ENCODE peak calls at places on chromosomes 13 and 19, in four cellular contexts. One of them, this sample, is unnamed.

GRCh38 chr19:3115411-3115810 is 20.4 kb upstream of the GNA15 start:
- DNase-seq in heart right ventricle: no peak
- DNase-seq in stimulated activated CD8-positive, alpha-beta memory T cell treated with anti-CD3 and anti-CD28 coated beads, Interleukin-2, amount 100 ng/mL, for 48 hours: no peak
- DNase-seq in progenitor cell of endocrine pancreas: no peak
- DNase-seq in this sample: no peak

GRCh38 chr13:60583911-60584753 is 187.1 kb downstream of the TDRD3 start:
- DNase-seq in heart right ventricle: no peak
- DNase-seq in progenitor cell of endocrine pancreas: no peak
- DNase-seq in stimulated activated CD8-positive, alpha-beta memory T cell treated with anti-CD3 and anti-CD28 coated beads, Interleukin-2, amount 100 ng/mL, for 48 hours: no peak
- DNase-seq in this sample: peak

GRCh38 chr13:20729633-20730585 is 26.4 kb downstream of the IL17D start:
- DNase-seq in progenitor cell of endocrine pancreas: no peak
- DNase-seq in heart right ventricle: no peak
- DNase-seq in stimulated activated CD8-positive, alpha-beta memory T cell treated with anti-CD3 and anti-CD28 coated beads, Interleukin-2, amount 100 ng/mL, for 48 hours: no peak
- DNase-seq in this sample: no peak

GRCh38 chr19:47255947-47256687 is at the start of gene CCDC9:
- DNase-seq in heart right ventricle: peak
- DNase-seq in stimulated activated CD8-positive, alpha-beta memory T cell treated with anti-CD3 and anti-CD28 coated beads, Interleukin-2, amount 100 ng/mL, for 48 hours: peak
- DNase-seq in progenitor cell of endocrine pancreas: peak
- DNase-seq in this sample: peak

GRCh38 chr13:51733656-51734334 is 70.2 kb downstream of the DHRS12 start:
- DNase-seq in stimulated activated CD8-positive, alpha-beta memory T cell treated with anti-CD3 and anti-CD28 coated beads, Interleukin-2, amount 100 ng/mL, for 48 hours: no peak
- DNase-seq in heart right ventricle: no peak
- DNase-seq in progenitor cell of endocrine pancreas: no peak
- DNase-seq in this sample: no peak

GRCh38 chr19:17289489-17289888 is 7.8 kb downstream of the ANKLE1 start:
- DNase-seq in heart right ventricle: peak
- DNase-seq in progenitor cell of endocrine pancreas: peak
- DNase-seq in stimulated activated CD8-positive, alpha-beta memory T cell treated with anti-CD3 and anti-CD28 coated beads, Interleukin-2, amount 100 ng/mL, for 48 hours: no peak
- DNase-seq in this sample: peak

GRCh38 chr19:30017172-30017571 is 75.1 kb downstream of the URI1 start:
- DNase-seq in progenitor cell of endocrine pancreas: no peak
- DNase-seq in heart right ventricle: no peak
- DNase-seq in stimulated activated CD8-positive, alpha-beta memory T cell treated with anti-CD3 and anti-CD28 coated beads, Interleukin-2, amount 100 ng/mL, for 48 hours: no peak
- DNase-seq in this sample: no peak

GRCh38 chr13:60577761-60578160 is 180.7 kb downstream of the TDRD3 start:
- DNase-seq in heart right ventricle: no peak
- DNase-seq in progenitor cell of endocrine pancreas: no peak
- DNase-seq in stimulated activated CD8-positive, alpha-beta memory T cell treated with anti-CD3 and anti-CD28 coated beads, Interleukin-2, amount 100 ng/mL, for 48 hours: no peak
- DNase-seq in this sample: no peak

GRCh38 chr19:8361921-8362793 is 1.8 kb upstream of the ANGPTL4 start:
- DNase-seq in heart right ventricle: peak
- DNase-seq in progenitor cell of endocrine pancreas: no peak
- DNase-seq in stimulated activated CD8-positive, alpha-beta memory T cell treated with anti-CD3 and anti-CD28 coated beads, Interleukin-2, amount 100 ng/mL, for 48 hours: no peak
- DNase-seq in this sample: peak

GRCh38 chr19:42693760-42694350 is 46.4 kb downstream of the PSG3 start:
- DNase-seq in stimulated activated CD8-positive, alpha-beta memory T cell treated with anti-CD3 and anti-CD28 coated beads, Interleukin-2, amount 100 ng/mL, for 48 hours: no peak
- DNase-seq in progenitor cell of endocrine pancreas: no peak
- DNase-seq in heart right ventricle: no peak
- DNase-seq in this sample: peak

GRCh38 chr13:20140487-20140886 is 20.4 kb downstream of the GJA3 start:
- DNase-seq in stimulated activated CD8-positive, alpha-beta memory T cell treated with anti-CD3 and anti-CD28 coated beads, Interleukin-2, amount 100 ng/mL, for 48 hours: no peak
- DNase-seq in heart right ventricle: no peak
- DNase-seq in progenitor cell of endocrine pancreas: no peak
- DNase-seq in this sample: no peak

GRCh38 chr19:34253711-34254551 is 423 bp upstream of the GARRE1 start:
- DNase-seq in progenitor cell of endocrine pancreas: peak
- DNase-seq in stimulated activated CD8-positive, alpha-beta memory T cell treated with anti-CD3 and anti-CD28 coated beads, Interleukin-2, amount 100 ng/mL, for 48 hours: no peak
- DNase-seq in heart right ventricle: peak
- DNase-seq in this sample: no peak

GRCh38 chr13:27960362-27961226 is 8.5 kb downstream of the CDX2 start:
- DNase-seq in heart right ventricle: peak
- DNase-seq in stimulated activated CD8-positive, alpha-beta memory T cell treated with anti-CD3 and anti-CD28 coated beads, Interleukin-2, amount 100 ng/mL, for 48 hours: no peak
- DNase-seq in progenitor cell of endocrine pancreas: peak
- DNase-seq in this sample: no peak

GRCh38 chr13:44844786-44845185 is 144.5 kb downstream of the NUFIP1 start:
- DNase-seq in heart right ventricle: no peak
- DNase-seq in stimulated activated CD8-positive, alpha-beta memory T cell treated with anti-CD3 and anti-CD28 coated beads, Interleukin-2, amount 100 ng/mL, for 48 hours: no peak
- DNase-seq in progenitor cell of endocrine pancreas: no peak
- DNase-seq in this sample: no peak

GRCh38 chr19:58585442-58586130 is 12.5 kb upstream of the MZF1 start:
- DNase-seq in heart right ventricle: no peak
- DNase-seq in progenitor cell of endocrine pancreas: no peak
- DNase-seq in stimulated activated CD8-positive, alpha-beta memory T cell treated with anti-CD3 and anti-CD28 coated beads, Interleukin-2, amount 100 ng/mL, for 48 hours: no peak
- DNase-seq in this sample: no peak

GRCh38 chr19:47381653-47382279 is 32.7 kb downstream of the DHX34 start:
- DNase-seq in progenitor cell of endocrine pancreas: no peak
- DNase-seq in stimulated activated CD8-positive, alpha-beta memory T cell treated with anti-CD3 and anti-CD28 coated beads, Interleukin-2, amount 100 ng/mL, for 48 hours: no peak
- DNase-seq in heart right ventricle: no peak
- DNase-seq in this sample: no peak

GRCh38 chr13:92578358-92578757 is 648.2 kb upstream of the GPC6 start:
- DNase-seq in progenitor cell of endocrine pancreas: no peak
- DNase-seq in heart right ventricle: no peak
- DNase-seq in stimulated activated CD8-positive, alpha-beta memory T cell treated with anti-CD3 and anti-CD28 coated beads, Interleukin-2, amount 100 ng/mL, for 48 hours: no peak
- DNase-seq in this sample: no peak

GRCh38 chr13:36475468-36475867 is 43.2 kb downstream of the CCNA1 start:
- DNase-seq in heart right ventricle: no peak
- DNase-seq in progenitor cell of endocrine pancreas: no peak
- DNase-seq in stimulated activated CD8-positive, alpha-beta memory T cell treated with anti-CD3 and anti-CD28 coated beads, Interleukin-2, amount 100 ng/mL, for 48 hours: no peak
- DNase-seq in this sample: no peak

GRCh38 chr13:70714993-70715392 is 606.7 kb upstream of the KLHL1 start:
- DNase-seq in stimulated activated CD8-positive, alpha-beta memory T cell treated with anti-CD3 and anti-CD28 coated beads, Interleukin-2, amount 100 ng/mL, for 48 hours: no peak
- DNase-seq in heart right ventricle: no peak
- DNase-seq in progenitor cell of endocrine pancreas: no peak
- DNase-seq in this sample: no peak

GRCh38 chr13:77250968-77251367 is 75.9 kb downstream of the MYCBP2 start:
- DNase-seq in heart right ventricle: no peak
- DNase-seq in stimulated activated CD8-positive, alpha-beta memory T cell treated with anti-CD3 and anti-CD28 coated beads, Interleukin-2, amount 100 ng/mL, for 48 hours: no peak
- DNase-seq in progenitor cell of endocrine pancreas: no peak
- DNase-seq in this sample: no peak

GRCh38 chr19:48836089-48837017 is at the start of gene HSD17B14:
- DNase-seq in progenitor cell of endocrine pancreas: peak
- DNase-seq in stimulated activated CD8-positive, alpha-beta memory T cell treated with anti-CD3 and anti-CD28 coated beads, Interleukin-2, amount 100 ng/mL, for 48 hours: no peak
- DNase-seq in heart right ventricle: peak
- DNase-seq in this sample: no peak

GRCh38 chr13:36057041-36057440 is 74.1 kb downstream of the DCLK1 start:
- DNase-seq in progenitor cell of endocrine pancreas: no peak
- DNase-seq in stimulated activated CD8-positive, alpha-beta memory T cell treated with anti-CD3 and anti-CD28 coated beads, Interleukin-2, amount 100 ng/mL, for 48 hours: no peak
- DNase-seq in heart right ventricle: no peak
- DNase-seq in this sample: no peak

GRCh38 chr13:28204690-28205443 is 66.5 kb downstream of the PAN3 start:
- DNase-seq in progenitor cell of endocrine pancreas: no peak
- DNase-seq in heart right ventricle: no peak
- DNase-seq in stimulated activated CD8-positive, alpha-beta memory T cell treated with anti-CD3 and anti-CD28 coated beads, Interleukin-2, amount 100 ng/mL, for 48 hours: peak
- DNase-seq in this sample: no peak